ENCODE peak calls at places on chromosomes 16 and 17, in six cellular contexts. One of them, this sample, is unnamed.

GRCh38 chr16:534089-534635 is 6.7 kb downstream of the CAPN15 start:
- DNase-seq in erythroblast: no peak
- DNase-seq in stomach: peak
- DNase-seq in Peyer's patch: peak
- DNase-seq in lower leg skin: no peak
- DNase-seq in ovary: no peak
- DNase-seq in this sample: no peak

GRCh38 chr17:18860161-18860972 is 2.4 kb downstream of the PRPSAP2 start:
- DNase-seq in ovary: no peak
- DNase-seq in stomach: no peak
- DNase-seq in lower leg skin: peak
- DNase-seq in Peyer's patch: peak
- DNase-seq in erythroblast: no peak
- DNase-seq in this sample: no peak

GRCh38 chr16:57472665-57473060 is 10.2 kb downstream of the POLR2C start:
- DNase-seq in lower leg skin: peak
- DNase-seq in stomach: no peak
- DNase-seq in erythroblast: no peak
- DNase-seq in Peyer's patch: no peak
- DNase-seq in ovary: no peak
- DNase-seq in this sample: peak

GRCh38 chr16:23807028-23807427 is 28.8 kb upstream of the PRKCB start:
- DNase-seq in lower leg skin: peak
- DNase-seq in Peyer's patch: peak
- DNase-seq in ovary: no peak
- DNase-seq in erythroblast: no peak
- DNase-seq in stomach: no peak
- DNase-seq in this sample: no peak

GRCh38 chr16:31114468-31114867 is 3.0 kb upstream of the KAT8 start:
- DNase-seq in lower leg skin: no peak
- DNase-seq in ovary: no peak
- DNase-seq in erythroblast: no peak
- DNase-seq in Peyer's patch: no peak
- DNase-seq in stomach: no peak
- DNase-seq in this sample: no peak

GRCh38 chr16:27238591-27238990 is 30.0 kb downstream of the NSMCE1 start:
- DNase-seq in lower leg skin: peak
- DNase-seq in ovary: no peak
- DNase-seq in Peyer's patch: peak
- DNase-seq in stomach: no peak
- DNase-seq in erythroblast: no peak
- DNase-seq in this sample: no peak

GRCh38 chr16:23107878-23108277 is 41.4 kb downstream of the USP31 start:
- DNase-seq in Peyer's patch: no peak
- DNase-seq in lower leg skin: no peak
- DNase-seq in ovary: no peak
- DNase-seq in stomach: no peak
- DNase-seq in erythroblast: no peak
- DNase-seq in this sample: no peak

GRCh38 chr17:4679652-4680051 is 24.3 kb downstream of the PELP1 start:
- DNase-seq in lower leg skin: no peak
- DNase-seq in stomach: no peak
- DNase-seq in ovary: no peak
- DNase-seq in Peyer's patch: peak
- DNase-seq in erythroblast: no peak
- DNase-seq in this sample: peak

GRCh38 chr17:71830916-71831315 is 289.9 kb upstream of the SOX9 start:
- DNase-seq in Peyer's patch: no peak
- DNase-seq in stomach: no peak
- DNase-seq in ovary: no peak
- DNase-seq in erythroblast: no peak
- DNase-seq in lower leg skin: no peak
- DNase-seq in this sample: no peak

GRCh38 chr16:66525396-66526180 is 24.3 kb downstream of the TK2 start:
- DNase-seq in lower leg skin: peak
- DNase-seq in Peyer's patch: no peak
- DNase-seq in ovary: no peak
- DNase-seq in stomach: no peak
- DNase-seq in erythroblast: peak
- DNase-seq in this sample: no peak

GRCh38 chr16:9381399-9381798 is 290.0 kb downstream of the HAPSTR1 start:
- DNase-seq in stomach: no peak
- DNase-seq in ovary: no peak
- DNase-seq in Peyer's patch: no peak
- DNase-seq in lower leg skin: no peak
- DNase-seq in erythroblast: no peak
- DNase-seq in this sample: no peak

GRCh38 chr16:529012-529575 is 1.6 kb downstream of the CAPN15 start:
- DNase-seq in Peyer's patch: peak
- DNase-seq in ovary: no peak
- DNase-seq in lower leg skin: no peak
- DNase-seq in erythroblast: no peak
- DNase-seq in stomach: no peak
- DNase-seq in this sample: no peak

GRCh38 chr17:65588194-65588808 is 26.9 kb upstream of the AXIN2 start:
- DNase-seq in ovary: no peak
- DNase-seq in Peyer's patch: peak
- DNase-seq in erythroblast: no peak
- DNase-seq in lower leg skin: no peak
- DNase-seq in stomach: peak
- DNase-seq in this sample: no peak

GRCh38 chr17:78973792-78974520 is 5.8 kb downstream of the LGALS3BP start:
- DNase-seq in Peyer's patch: no peak
- DNase-seq in lower leg skin: no peak
- DNase-seq in stomach: no peak
- DNase-seq in erythroblast: no peak
- DNase-seq in ovary: no peak
- DNase-seq in this sample: no peak

GRCh38 chr17:9890124-9890523 is 14.9 kb downstream of the RCVRN start:
- DNase-seq in lower leg skin: no peak
- DNase-seq in erythroblast: peak
- DNase-seq in stomach: no peak
- DNase-seq in Peyer's patch: no peak
- DNase-seq in ovary: no peak
- DNase-seq in this sample: peak

GRCh38 chr17:73534575-73534940 is 109.7 kb downstream of the SDK2 start:
- DNase-seq in ovary: no peak
- DNase-seq in Peyer's patch: no peak
- DNase-seq in stomach: no peak
- DNase-seq in lower leg skin: no peak
- DNase-seq in erythroblast: no peak
- DNase-seq in this sample: no peak

GRCh38 chr17:65294184-65294719 is 157.1 kb downstream of the RGS9 start:
- DNase-seq in stomach: peak
- DNase-seq in ovary: peak
- DNase-seq in erythroblast: peak
- DNase-seq in Peyer's patch: peak
- DNase-seq in lower leg skin: peak
- DNase-seq in this sample: peak

GRCh38 chr16:1006781-1007180 is 25.2 kb downstream of the SOX8 start:
- DNase-seq in Peyer's patch: no peak
- DNase-seq in ovary: no peak
- DNase-seq in stomach: no peak
- DNase-seq in erythroblast: no peak
- DNase-seq in lower leg skin: no peak
- DNase-seq in this sample: no peak

GRCh38 chr16:14102925-14103720 is 32.0 kb downstream of the MRTFB start:
- DNase-seq in Peyer's patch: no peak
- DNase-seq in lower leg skin: no peak
- DNase-seq in stomach: no peak
- DNase-seq in ovary: no peak
- DNase-seq in erythroblast: no peak
- DNase-seq in this sample: no peak

GRCh38 chr16:28317040-28317880 is 24.9 kb downstream of the SBK1 start:
- DNase-seq in stomach: peak
- DNase-seq in lower leg skin: no peak
- DNase-seq in ovary: peak
- DNase-seq in erythroblast: peak
- DNase-seq in Peyer's patch: peak
- DNase-seq in this sample: peak

GRCh38 chr17:44601574-44602372 is 44.5 kb downstream of the FZD2 start:
- DNase-seq in stomach: no peak
- DNase-seq in ovary: no peak
- DNase-seq in Peyer's patch: no peak
- DNase-seq in erythroblast: no peak
- DNase-seq in lower leg skin: no peak
- DNase-seq in this sample: no peak

GRCh38 chr16:16930309-16931000 is 540.3 kb downstream of the XYLT1 start:
- DNase-seq in lower leg skin: no peak
- DNase-seq in erythroblast: no peak
- DNase-seq in Peyer's patch: no peak
- DNase-seq in stomach: no peak
- DNase-seq in ovary: no peak
- DNase-seq in this sample: no peak

GRCh38 chr17:65243838-65244237 is 106.7 kb downstream of the RGS9 start:
- DNase-seq in erythroblast: no peak
- DNase-seq in lower leg skin: peak
- DNase-seq in stomach: no peak
- DNase-seq in ovary: no peak
- DNase-seq in Peyer's patch: no peak
- DNase-seq in this sample: peak

GRCh38 chr17:68909066-68909465 is 46.1 kb downstream of the ABCA8 start:
- DNase-seq in erythroblast: no peak
- DNase-seq in lower leg skin: peak
- DNase-seq in ovary: peak
- DNase-seq in Peyer's patch: peak
- DNase-seq in stomach: no peak
- DNase-seq in this sample: peak

DNA sequence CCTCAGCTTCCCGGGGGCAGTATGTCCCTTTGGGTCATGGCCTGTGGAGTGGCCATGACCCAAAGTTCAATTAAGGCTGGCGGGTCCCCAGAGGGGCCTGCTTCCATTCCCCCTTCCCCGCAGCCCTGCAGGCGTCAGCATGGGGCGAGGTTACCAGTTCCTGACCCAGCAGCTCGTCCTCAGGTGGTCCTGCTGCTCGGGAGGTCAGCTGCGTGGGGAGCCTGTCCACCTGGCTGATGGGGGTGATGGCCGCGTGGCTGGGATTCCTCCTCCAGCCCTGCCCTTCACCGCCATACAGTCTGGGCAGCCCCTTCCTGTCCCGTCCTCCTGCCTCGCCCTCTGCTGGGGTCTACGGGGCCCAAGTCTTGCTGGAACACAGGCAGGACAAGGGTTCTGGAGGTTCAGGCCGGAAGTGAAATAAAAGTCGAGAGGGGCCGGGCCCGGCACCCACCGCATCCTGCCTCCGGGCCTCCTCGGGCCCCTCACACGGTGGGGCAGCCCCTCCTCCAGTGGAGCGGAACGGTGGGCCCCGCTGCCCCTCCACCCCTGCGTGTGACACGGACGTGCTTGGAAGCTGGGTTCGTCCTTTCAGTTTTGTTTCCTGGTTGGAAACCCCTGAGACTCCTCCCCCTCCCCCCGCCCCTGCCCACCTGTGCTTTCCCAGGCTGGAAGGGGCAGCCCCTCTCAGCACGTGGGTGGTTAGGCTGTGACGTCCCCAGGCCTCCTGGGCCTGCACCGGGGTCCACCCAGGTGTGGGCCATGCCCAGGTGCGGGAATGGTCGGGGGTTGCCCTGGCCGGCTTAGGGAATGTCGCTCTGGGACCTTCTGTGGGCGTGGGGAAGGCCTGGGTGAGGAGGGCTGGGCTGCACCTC is 6.8 kb downstream of the UBALD2 start:
- DNase-seq in Peyer's patch: peak
- DNase-seq in erythroblast: no peak
- DNase-seq in ovary: peak
- DNase-seq in stomach: peak
- DNase-seq in lower leg skin: peak
- DNase-seq in this sample: no peak
- TF ChIP-seq POLR2A in Peyer's patch: no peak
- TF ChIP-seq POLR2A in erythroblast: peak
- TF ChIP-seq POLR2A in ovary: no peak
- TF ChIP-seq POLR2A in stomach: no peak
- TF ChIP-seq POLR2A in lower leg skin: no peak
- TF ChIP-seq POLR2A in this sample: no peak

DNA sequence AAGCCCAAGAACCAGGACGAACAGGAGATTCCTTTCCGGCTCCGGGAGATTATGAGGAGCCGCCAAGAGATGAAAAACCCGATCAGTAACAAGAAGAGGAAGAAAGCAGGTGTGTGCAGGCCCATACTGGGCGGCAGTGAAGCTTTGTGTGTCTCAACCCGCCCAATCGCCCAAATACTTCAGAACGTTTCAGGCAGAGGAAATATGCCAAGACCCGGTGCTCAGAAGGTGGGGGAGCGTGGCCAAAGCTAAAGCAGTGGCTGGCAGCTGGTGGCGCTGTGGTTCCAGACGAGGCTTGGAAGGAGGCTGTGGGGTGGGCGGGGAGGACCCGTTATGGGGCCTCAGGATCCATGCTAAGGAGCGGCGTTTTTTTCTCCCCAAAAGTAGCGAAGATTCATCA is 1.2 kb downstream of the CCDC137 start:
- DNase-seq in stomach: no peak
- DNase-seq in erythroblast: peak
- DNase-seq in lower leg skin: no peak
- DNase-seq in ovary: no peak
- DNase-seq in Peyer's patch: no peak
- DNase-seq in this sample: no peak
- TF ChIP-seq POLR2A in stomach: no peak
- TF ChIP-seq POLR2A in erythroblast: no peak
- TF ChIP-seq POLR2A in lower leg skin: no peak
- TF ChIP-seq POLR2A in ovary: no peak
- TF ChIP-seq POLR2A in Peyer's patch: no peak
- TF ChIP-seq POLR2A in this sample: no peak

GRCh38 chr17:46170609-46171432 is 22.4 kb downstream of the KANSL1 start:
- DNase-seq in ovary: no peak
- DNase-seq in erythroblast: no peak
- DNase-seq in stomach: no peak
- DNase-seq in lower leg skin: no peak
- DNase-seq in Peyer's patch: no peak
- DNase-seq in this sample: no peak
- TF ChIP-seq POLR2A in ovary: no peak
- TF ChIP-seq POLR2A in erythroblast: no peak
- TF ChIP-seq POLR2A in stomach: no peak
- TF ChIP-seq POLR2A in lower leg skin: no peak
- TF ChIP-seq POLR2A in Peyer's patch: no peak
- TF ChIP-seq POLR2A in this sample: no peak

DNA sequence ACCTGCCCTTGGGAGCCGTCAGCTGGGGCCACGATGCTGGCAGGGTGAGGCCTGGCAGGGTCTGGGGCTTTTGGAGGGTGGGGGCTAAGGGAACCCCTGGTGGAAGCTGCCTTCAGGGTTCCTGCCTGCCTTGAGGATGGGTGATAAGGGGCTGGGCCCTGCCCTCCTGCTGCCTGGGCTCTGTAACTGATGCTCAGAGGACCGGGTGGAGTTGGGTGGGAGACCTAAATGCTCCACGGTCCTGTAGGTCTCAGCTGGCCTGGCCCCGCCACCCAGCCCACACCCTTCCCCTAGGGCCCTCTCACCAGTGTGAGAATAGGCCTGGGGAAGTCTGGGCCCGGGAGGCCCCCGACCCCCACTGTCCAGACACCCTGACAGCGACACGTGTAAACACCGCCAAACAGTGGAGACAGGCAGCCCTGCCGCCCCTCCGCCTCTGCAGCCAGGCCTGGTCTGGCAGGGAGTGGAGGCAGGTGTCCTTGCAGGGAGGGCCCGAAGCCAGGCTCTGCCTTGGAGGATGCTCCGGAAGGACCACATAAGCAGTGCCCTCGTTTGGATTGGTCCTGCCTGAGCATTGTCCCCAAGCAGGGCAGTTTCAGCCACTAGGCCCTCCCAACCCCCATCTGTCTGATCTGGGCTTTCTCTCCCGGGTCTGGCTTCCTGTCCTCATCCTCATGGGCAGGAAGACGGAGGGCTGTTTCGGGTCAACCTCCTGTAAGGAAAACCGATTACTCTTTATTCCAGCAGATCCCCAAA is 6.5 kb upstream of the BAHCC1 start:
- DNase-seq in lower leg skin: no peak
- DNase-seq in stomach: no peak
- DNase-seq in ovary: no peak
- DNase-seq in Peyer's patch: no peak
- DNase-seq in erythroblast: no peak
- DNase-seq in this sample: no peak
- TF ChIP-seq POLR2A in lower leg skin: no peak
- TF ChIP-seq POLR2A in stomach: no peak
- TF ChIP-seq POLR2A in ovary: no peak
- TF ChIP-seq POLR2A in Peyer's patch: no peak
- TF ChIP-seq POLR2A in erythroblast: no peak
- TF ChIP-seq POLR2A in this sample: no peak